ENCODE peak calls at places on chromosomes 2 and 18, in four cellular contexts. One of them, this sample, is unnamed.

GRCh38 chr2:239979243-239980023 is 45.7 kb downstream of the NDUFA10 start:
- DNase-seq in AG09309: no peak
- DNase-seq in mesenteric fat pad: no peak
- DNase-seq in germinal center: no peak
- DNase-seq in this sample: no peak

GRCh38 chr2:162025121-162025911 is 48.7 kb downstream of the DPP4 start:
- DNase-seq in AG09309: peak
- DNase-seq in mesenteric fat pad: no peak
- DNase-seq in germinal center: no peak
- DNase-seq in this sample: no peak

GRCh38 chr2:69642709-69643601 is 584 bp downstream of the AAK1 start:
- DNase-seq in AG09309: peak
- DNase-seq in mesenteric fat pad: no peak
- DNase-seq in germinal center: peak
- DNase-seq in this sample: peak

GRCh38 chr2:17196380-17196779 is 321.9 kb downstream of the RAD51AP2 start:
- DNase-seq in AG09309: no peak
- DNase-seq in mesenteric fat pad: no peak
- DNase-seq in germinal center: no peak
- DNase-seq in this sample: no peak

GRCh38 chr2:188119112-188119838 is 172.4 kb upstream of the GULP1 start:
- DNase-seq in AG09309: no peak
- DNase-seq in mesenteric fat pad: no peak
- DNase-seq in germinal center: no peak
- DNase-seq in this sample: no peak

GRCh38 chr18:32851936-32852335 is 79.1 kb upstream of the KLHL14 start:
- DNase-seq in AG09309: no peak
- DNase-seq in mesenteric fat pad: no peak
- DNase-seq in germinal center: no peak
- DNase-seq in this sample: no peak

GRCh38 chr2:9462872-9463697 is 11.3 kb upstream of the IAH1 start:
- DNase-seq in AG09309: no peak
- DNase-seq in mesenteric fat pad: no peak
- DNase-seq in germinal center: no peak
- DNase-seq in this sample: no peak

GRCh38 chr18:59912007-59912550 is 12.3 kb downstream of the PMAIP1 start:
- DNase-seq in AG09309: no peak
- DNase-seq in mesenteric fat pad: no peak
- DNase-seq in germinal center: no peak
- DNase-seq in this sample: no peak

GRCh38 chr2:200483729-200484198 is 26.1 kb downstream of the KCTD18 start:
- DNase-seq in AG09309: no peak
- DNase-seq in mesenteric fat pad: no peak
- DNase-seq in germinal center: no peak
- DNase-seq in this sample: peak

GRCh38 chr2:41924024-41924423 is 123.8 kb upstream of the PKDCC start:
- DNase-seq in AG09309: no peak
- DNase-seq in mesenteric fat pad: no peak
- DNase-seq in germinal center: no peak
- DNase-seq in this sample: no peak

GRCh38 chr2:37679072-37679695 is 7.7 kb upstream of the CDC42EP3 start:
- DNase-seq in AG09309: no peak
- DNase-seq in mesenteric fat pad: no peak
- DNase-seq in germinal center: no peak
- DNase-seq in this sample: peak

GRCh38 chr2:54614815-54615214 is 108.6 kb upstream of the EML6 start:
- DNase-seq in AG09309: no peak
- DNase-seq in mesenteric fat pad: no peak
- DNase-seq in germinal center: no peak
- DNase-seq in this sample: no peak

GRCh38 chr2:113700186-113700841 is 56.1 kb downstream of the SLC35F5 start:
- DNase-seq in AG09309: no peak
- DNase-seq in mesenteric fat pad: no peak
- DNase-seq in germinal center: peak
- DNase-seq in this sample: no peak

GRCh38 chr2:37809525-37809924 is 115.6 kb upstream of the RMDN2 start:
- DNase-seq in AG09309: no peak
- DNase-seq in mesenteric fat pad: no peak
- DNase-seq in germinal center: no peak
- DNase-seq in this sample: no peak

GRCh38 chr2:37656512-37657423 is 14.7 kb downstream of the CDC42EP3 start:
- DNase-seq in AG09309: no peak
- DNase-seq in mesenteric fat pad: no peak
- DNase-seq in germinal center: no peak
- DNase-seq in this sample: no peak

GRCh38 chr2:189751080-189751658 is 11.4 kb downstream of the OSGEPL1 start:
- DNase-seq in AG09309: no peak
- DNase-seq in mesenteric fat pad: no peak
- DNase-seq in germinal center: peak
- DNase-seq in this sample: peak

GRCh38 chr2:241025639-241026038 is 27.2 kb downstream of the SNED1 start:
- DNase-seq in AG09309: no peak
- DNase-seq in mesenteric fat pad: no peak
- DNase-seq in germinal center: no peak
- DNase-seq in this sample: no peak

GRCh38 chr2:151091583-151091982 is 170.1 kb downstream of the RBM43 start:
- DNase-seq in AG09309: no peak
- DNase-seq in mesenteric fat pad: no peak
- DNase-seq in germinal center: no peak
- DNase-seq in this sample: no peak

GRCh38 chr2:84963692-84964405 is 7.1 kb upstream of the KCMF1 start:
- DNase-seq in AG09309: no peak
- DNase-seq in mesenteric fat pad: no peak
- DNase-seq in germinal center: no peak
- DNase-seq in this sample: peak

GRCh38 chr18:62898359-62898758 is 183.0 kb downstream of the PHLPP1 start:
- DNase-seq in AG09309: no peak
- DNase-seq in mesenteric fat pad: no peak
- DNase-seq in germinal center: no peak
- DNase-seq in this sample: no peak

GRCh38 chr18:69944434-69944833 is 3.2 kb downstream of the CD226 start:
- DNase-seq in AG09309: no peak
- DNase-seq in mesenteric fat pad: no peak
- DNase-seq in germinal center: no peak
- DNase-seq in this sample: no peak

GRCh38 chr2:220856486-220856885 is 715.6 kb downstream of the EPHA4 start:
- DNase-seq in AG09309: no peak
- DNase-seq in mesenteric fat pad: no peak
- DNase-seq in germinal center: no peak
- DNase-seq in this sample: no peak

This sample was measured in Caco-2.